ENCODE peak calls at places on chromosomes 5 and 9, in seven cellular contexts. D is stomach; U is tibial artery; K is HCT116; A is ovary; M is mesendoderm; W is CD8-positive, alpha-beta memory T cell. F is an unnamed sample.

GRCh38 chr5:132327278-132327959 is 33.2 kb downstream of the SLC22A4 start:
- DNase-seq in D (no peak), U (no peak), W (no peak), M (no peak), A (no peak), K (no peak), F (no peak)

GRCh38 chr5:127492854-127493738 is 24.3 kb upstream of the PRRC1 start:
- DNase-seq in M (peak; percentile 49), U (no peak), W (no peak), D (no peak), K (peak; percentile 54), A (no peak), F (no peak)

GRCh38 chr5:127442085-127442484 is 75.4 kb upstream of the PRRC1 start:
- DNase-seq in W (no peak), A (no peak), U (no peak), M (no peak), K (no peak), D (no peak), F (no peak)

GRCh38 chr9:134316444-134317160 is 9.7 kb upstream of the RXRA start:
- DNase-seq in K (no peak), U (no peak), A (peak; percentile 66), M (no peak), D (no peak), W (no peak), F (peak; percentile 73)

GRCh38 chr9:72665421-72665820 is 144.0 kb downstream of the TMC1 start:
- DNase-seq in M (peak; percentile 73), W (no peak), D (no peak), K (no peak), A (no peak), U (no peak), F (no peak)

GRCh38 chr9:115195889-115196288 is 77.9 kb upstream of the TNC start:
- DNase-seq in W (no peak), A (no peak), M (no peak), U (no peak), K (no peak), D (no peak), F (no peak)

GRCh38 chr5:84494453-84494852 is 109.8 kb upstream of the EDIL3 start:
- DNase-seq in U (no peak), D (no peak), K (no peak), W (no peak), A (no peak), M (no peak), F (no peak)

GRCh38 chr5:40046792-40047191 is 622.0 kb upstream of the DAB2 start:
- DNase-seq in K (no peak), D (no peak), W (no peak), M (no peak), A (no peak), U (no peak), F (no peak)

GRCh38 chr9:19387317-19387716 is 7.3 kb upstream of the RPS6 start:
- DNase-seq in A (no peak), M (no peak), W (no peak), U (no peak), K (no peak), D (no peak), F (no peak)

GRCh38 chr5:142143878-142144277 is 35.3 kb downstream of the NDFIP1 start:
- DNase-seq in D (no peak), M (peak; percentile 37), U (no peak), A (no peak), W (no peak), K (peak; percentile 32), F (no peak)

GRCh38 chr5:132799392-132799791 is 13.7 kb upstream of the SOWAHA start:
- DNase-seq in K (no peak), M (no peak), W (no peak), U (no peak), A (no peak), D (no peak), F (no peak)

GRCh38 chr5:36045895-36046294 is 20.8 kb downstream of the UGT3A2 start:
- DNase-seq in A (no peak), M (no peak), W (no peak), K (no peak), D (no peak), U (no peak), F (no peak)

GRCh38 chr9:107638922-107639321 is 149.4 kb upstream of the KLF4 start:
- DNase-seq in K (no peak), D (peak; percentile 48), A (peak; percentile 85), W (no peak), M (no peak), U (peak; percentile 82), F (peak; percentile 80)

GRCh38 chr5:59543826-59544442 is 349.6 kb downstream of the PDE4D start:
- DNase-seq in D (no peak), M (peak; percentile 44), U (no peak), W (no peak), A (no peak), K (no peak), F (no peak)

GRCh38 chr5:1526681-1527131 is 2.9 kb upstream of the LPCAT1 start:
- DNase-seq in M (no peak), K (no peak), U (peak; percentile 9), D (peak; percentile 21), W (no peak), A (peak; percentile 11), F (peak; percentile 67)

GRCh38 chr5:75380099-75380498 is 43.1 kb downstream of the HMGCR start:
- DNase-seq in K (no peak), U (no peak), A (no peak), D (no peak), W (no peak), M (no peak), F (no peak)

GRCh38 chr9:111198936-111199335 is 131.1 kb downstream of the OR2K2 start:
- DNase-seq in A (no peak), K (no peak), M (no peak), D (no peak), W (no peak), U (no peak), F (no peak)

GRCh38 chr9:108874058-108874788 is 12.2 kb downstream of the ACTL7A start:
- DNase-seq in K (no peak), W (no peak), U (no peak), D (no peak), M (no peak), A (no peak), F (no peak)

GRCh38 chr5:94694671-94695070 is 76.2 kb downstream of the SLF1 start:
- DNase-seq in U (no peak), M (no peak), K (no peak), D (no peak), W (no peak), A (no peak), F (no peak)

DNA sequence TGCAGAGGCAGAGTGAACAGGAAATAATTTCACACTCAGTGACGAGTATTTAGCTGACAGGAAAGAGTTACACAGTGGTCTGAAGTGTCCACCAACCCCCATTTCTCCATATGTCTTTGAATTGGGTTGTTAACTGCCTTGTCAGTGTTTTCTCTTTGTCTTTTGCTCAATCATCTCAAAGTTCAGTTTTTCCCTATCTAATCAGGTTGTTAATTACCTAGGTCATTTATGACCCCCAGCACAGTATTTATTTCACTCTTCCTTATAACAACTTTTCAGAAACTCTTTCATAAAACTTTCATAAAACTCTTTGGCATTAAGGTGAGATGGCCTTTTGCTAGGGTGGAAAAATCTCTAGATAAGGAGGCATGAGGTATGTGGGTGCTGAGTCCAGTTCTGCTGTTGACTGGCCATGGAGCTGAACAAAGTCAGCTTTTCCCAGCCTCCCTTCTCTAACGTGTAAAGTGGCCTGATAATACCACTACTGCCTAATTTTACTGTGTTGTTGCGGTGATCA is 5.2 kb upstream of the ALDOB start:
- DNase-seq in K (no peak), D (no peak), A (no peak), U (no peak), W (no peak), M (no peak), F (no peak)
- H3K27ac ChIP-seq in K (no peak overlapping the region), D (no peak overlapping the region), A (no peak overlapping the region), U (no peak overlapping the region), W (no peak overlapping the region), M (no peak overlapping the region), F (no peak overlapping the region)

GRCh38 chr5:74063346-74063745 is 437.4 kb downstream of the ARHGEF28 start:
- DNase-seq in K (no peak), A (no peak), D (no peak), W (no peak), U (no peak), M (no peak), F (no peak)
- H3K4me1 ChIP-seq in K (peaks cover 23% of the 10 kb centered on the region), A (peaks cover 15% of the 10 kb centered on the region), D (no peaks in the 10 kb centered on the region), W (no peaks in the 10 kb centered on the region), U (no peaks in the 10 kb centered on the region), M (no peaks in the 10 kb centered on the region), F (no peaks in the 10 kb centered on the region)

GRCh38 chr5:172994405-172994804 is 10.8 kb downstream of the ATP6V0E1 start:
- DNase-seq in A (no peak), W (no peak), K (no peak), D (no peak), U (no peak), M (no peak), F (no peak)
- H3K36me3 ChIP-seq in A (no peaks in the 10 kb centered on the region), W (peaks cover 16% of the 10 kb centered on the region), K (peaks cover 11% of the 10 kb centered on the region), D (peaks cover 10% of the 10 kb centered on the region), U (peaks cover 50% of the 10 kb centered on the region), M (peaks cover 2% of the 10 kb centered on the region), F (peaks cover 3% of the 10 kb centered on the region)

DNA sequence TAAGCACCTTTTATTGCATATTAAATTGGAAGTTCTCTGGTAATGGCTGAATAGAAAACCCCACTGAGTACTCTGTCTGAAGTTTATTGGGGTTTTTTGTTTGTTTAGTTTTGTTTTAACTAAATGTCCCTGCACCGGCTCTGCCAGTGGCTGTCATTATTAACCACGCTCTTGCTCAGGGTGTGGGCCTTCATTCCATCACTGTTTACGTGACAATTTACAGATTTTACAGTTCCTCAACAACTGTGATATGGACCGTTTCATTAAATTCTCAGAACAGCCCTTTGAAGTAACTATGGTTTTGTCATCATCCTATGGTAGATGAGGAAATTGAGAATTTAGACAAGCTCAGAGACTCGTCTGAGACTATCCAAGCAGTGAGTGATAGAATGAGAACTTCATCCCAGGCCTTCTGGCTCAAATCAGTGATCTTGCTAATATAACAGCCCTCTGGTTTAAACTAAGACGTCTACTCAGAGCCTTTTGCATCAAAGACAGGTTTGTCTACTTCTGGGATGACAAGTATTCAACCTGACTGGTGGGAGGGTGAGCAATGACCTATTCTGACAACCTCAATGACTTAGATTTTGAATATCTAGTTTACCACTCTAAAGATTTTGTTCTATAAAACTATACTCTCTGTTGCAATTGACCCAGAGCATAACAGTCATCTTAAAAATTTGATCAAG is 77.3 kb upstream of the MAP3K1 start:
- DNase-seq in K (no peak), A (no peak), W (no peak), M (no peak), U (no peak), D (no peak), F (no peak)
- H3K27ac ChIP-seq in K (no peak overlapping the region), A (no peak overlapping the region), W (no peak overlapping the region), M (no peak overlapping the region), U (no peak overlapping the region), D (no peak overlapping the region), F (no peak overlapping the region)

GRCh38 chr9:113623851-113624485 is 160.4 kb downstream of the RGS3 start:
- DNase-seq in U (no peak), W (no peak), K (no peak), M (no peak), D (no peak), A (no peak), F (no peak)
- H3K4me1 ChIP-seq in U (peaks cover 4% of the 10 kb centered on the region), W (no peaks in the 10 kb centered on the region), K (peaks cover 47% of the 10 kb centered on the region), M (peaks cover 15% of the 10 kb centered on the region), D (peaks cover 37% of the 10 kb centered on the region), A (peaks cover 15% of the 10 kb centered on the region), F (no peaks in the 10 kb centered on the region)